ENCODE peak calls at places on chromosomes 7 and 10, in ten cellular contexts. Q, A, C, H, I, J, S, T, Y and W are unnamed samples.

GRCh38 chr7:77313876-77314480 is 102.2 kb downstream of the GSAP start:
- DNase-seq in H (no peak), S (no peak), J (no peak), A (no peak), Y (no peak), T (no peak), I (peak; percentile 67), C (no peak), Q (no peak), W (no peak)

GRCh38 chr10:49395741-49396665 is at the start of gene DRGX:
- DNase-seq in I (no peak), T (no peak), S (no peak), Y (peak; percentile 47), A (no peak), H (no peak), J (no peak), Q (no peak), C (no peak), W (no peak)

GRCh38 chr7:94095359-94096009 is 91.3 kb upstream of the BET1 start:
- DNase-seq in H (no peak), Y (no peak), A (no peak), S (no peak), J (no peak), Q (no peak), T (no peak), C (no peak), I (no peak), W (no peak)

GRCh38 chr7:129122751-129123516 is 21.6 kb upstream of the TSPAN33 start:
- DNase-seq in I (no peak), C (no peak), T (no peak), Q (no peak), S (no peak), H (peak; percentile 20), Y (no peak), A (no peak), J (peak; percentile 66), W (no peak)

GRCh38 chr7:143882611-143883078 is 19.3 kb downstream of the TCAF1 start:
- DNase-seq in H (no peak), A (peak; percentile 85), Y (peak; percentile 85), T (no peak), Q (peak; percentile 59), I (peak; percentile 88), C (peak; percentile 76), S (peak; percentile 34), J (no peak), W (no peak)

GRCh38 chr7:80428161-80429054 is 83.5 kb downstream of the GNAT3 start:
- DNase-seq in C (no peak), I (peak; percentile 42), J (no peak), H (no peak), Q (peak; percentile 83), T (peak; percentile 43), S (peak; percentile 35), Y (no peak), A (no peak), W (no peak)

GRCh38 chr7:129053938-129054437 is 923 bp downstream of the TNPO3 start:
- DNase-seq in J (no peak), C (no peak), A (no peak), T (peak; percentile 11), S (no peak), Q (no peak), I (no peak), Y (no peak), H (no peak), W (no peak)

GRCh38 chr10:90857635-90858488 is at the start of gene HTR7:
- DNase-seq in A (peak; percentile 76), Q (no peak), S (peak; percentile 30), H (peak; percentile 55), I (peak; percentile 46), C (peak; percentile 79), J (peak; percentile 88), T (peak; percentile 13), Y (peak; percentile 85), W (no peak)

GRCh38 chr7:159028456-159029401 is 115.9 kb downstream of the VIPR2 start:
- DNase-seq in S (peak; percentile 2), Y (no peak), A (no peak), Q (no peak), H (no peak), T (no peak), I (no peak), C (peak; percentile 63), J (no peak), W (no peak)

GRCh38 chr7:128710391-128710930 is 28.7 kb upstream of the CALU start:
- DNase-seq in I (no peak), J (no peak), Q (no peak), A (no peak), S (no peak), Y (no peak), C (no peak), T (no peak), H (no peak), W (no peak)

GRCh38 chr7:138992052-138992531 is 10.9 kb upstream of the KIAA1549 start:
- DNase-seq in S (no peak), C (no peak), T (peak; percentile 87), H (no peak), J (no peak), Y (no peak), Q (no peak), A (no peak), I (no peak), W (no peak)

GRCh38 chr10:126421745-126422144 is 33.5 kb upstream of the ADAM12 start:
- DNase-seq in Y (no peak), H (no peak), T (peak; percentile 83), S (no peak), Q (peak; percentile 99), A (no peak), I (no peak), J (no peak), C (no peak), W (no peak)

GRCh38 chr7:139588632-139589031 is 65.1 kb downstream of the CLEC2L start:
- DNase-seq in H (no peak), T (no peak), Y (peak; percentile 23), J (no peak), A (no peak), C (no peak), S (no peak), I (no peak), Q (no peak), W (no peak)

GRCh38 chr7:23334482-23335056 is 35.4 kb downstream of the MALSU1 start:
- DNase-seq in C (no peak), Y (no peak), I (peak; percentile 70), S (peak; percentile 23), A (no peak), Q (peak; percentile 94), H (no peak), T (peak; percentile 98), J (no peak), W (no peak)

GRCh38 chr10:18647945-18648344 is 3.4 kb downstream of the NSUN6 start:
- DNase-seq in T (no peak), Q (no peak), A (no peak), J (no peak), Y (no peak), I (no peak), H (no peak), C (no peak), S (no peak), W (no peak)

GRCh38 chr7:32890010-32890552 is 1.5 kb downstream of the KBTBD2 start:
- DNase-seq in C (no peak), H (no peak), A (no peak), Y (no peak), S (peak; percentile 20), Q (no peak), J (no peak), T (peak; percentile 35), I (peak; percentile 49), W (no peak)

GRCh38 chr7:56079450-56080185 is 13.1 kb downstream of the PHKG1 start:
- DNase-seq in Y (no peak), S (peak; percentile 47), I (peak; percentile 71), Q (no peak), H (no peak), T (peak; percentile 60), C (no peak), A (peak; percentile 96), J (no peak), W (peak; percentile 50)

GRCh38 chr10:1564791-1565190 is 172.5 kb downstream of the ADARB2 start:
- DNase-seq in Y (no peak), J (no peak), T (no peak), Q (no peak), H (no peak), S (no peak), A (no peak), C (no peak), I (no peak), W (no peak)

GRCh38 chr10:51659344-51659743 is 40.1 kb downstream of the CSTF2T start:
- DNase-seq in H (no peak), I (no peak), C (no peak), A (no peak), T (no peak), Y (no peak), S (no peak), Q (no peak), J (no peak), W (no peak)

GRCh38 chr10:31536297-31536696 is 217.3 kb downstream of the ZEB1 start:
- DNase-seq in H (no peak), T (peak; percentile 4), J (no peak), A (no peak), Y (no peak), I (no peak), Q (no peak), S (peak; percentile 54), C (no peak), W (no peak)

GRCh38 chr10:62946278-62946677 is 130.1 kb upstream of the EGR2 start:
- DNase-seq in I (no peak), Q (no peak), S (no peak), C (no peak), H (no peak), A (no peak), J (no peak), Y (no peak), T (no peak), W (no peak)

GRCh38 chr10:29022513-29022912 is 266.4 kb upstream of the LYZL1 start:
- DNase-seq in S (no peak), H (no peak), T (no peak), C (no peak), Q (no peak), A (no peak), Y (no peak), J (no peak), I (no peak), W (no peak)

GRCh38 chr7:48741545-48741944 is 182.8 kb upstream of the CDC14C start:
- DNase-seq in T (no peak), Y (no peak), H (no peak), Q (no peak), I (no peak), C (no peak), J (no peak), S (no peak), A (no peak), W (no peak)

GRCh38 chr7:107842213-107842612 is 39.2 kb upstream of the SLC26A3 start:
- DNase-seq in T (no peak), C (no peak), A (no peak), H (no peak), I (no peak), Y (no peak), S (no peak), J (no peak), Q (no peak), W (no peak)

GRCh38 chr10:101758858-101759257 is 17.1 kb downstream of the FGF8 start:
- DNase-seq in H (no peak), C (no peak), J (no peak), T (no peak), S (no peak), A (no peak), Q (no peak), Y (no peak), I (no peak), W (no peak)

GRCh38 chr10:132241496-132241895 is 54.7 kb downstream of the DPYSL4 start:
- DNase-seq in C (no peak), T (no peak), Y (no peak), A (no peak), I (no peak), S (no peak), Q (no peak), J (no peak), H (no peak), W (no peak)

GRCh38 chr7:137874390-137874789 is 27.6 kb upstream of the DGKI start:
- DNase-seq in Y (no peak), I (no peak), A (no peak), J (no peak), H (no peak), S (no peak), Q (no peak), C (no peak), T (peak; percentile 95), W (no peak)

GRCh38 chr10:27822286-27822685 is 76.7 kb upstream of the MKX start:
- DNase-seq in C (no peak), A (no peak), Y (no peak), Q (no peak), H (no peak), I (peak; percentile 8), J (no peak), S (no peak), T (peak; percentile 78), W (no peak)